ENCODE peak calls at places on chromosomes 11 and 22, in six cellular contexts. X is fibroblast of pulmonary artery, W is right lobe of liver, O is cardiac muscle cell, A is AG04449, Z is PC-3. C is an unnamed sample.

GRCh38 chr11:82796970-82797594 is 63.4 kb upstream of the FAM181B start:
- DNase-seq in X (no peak), W (peak), O (no peak), A (no peak), Z (no peak), C (no peak)

GRCh38 chr11:58968251-58968711 is 29.0 kb downstream of the GLYATL1 start:
- DNase-seq in X (no peak), W (peak), O (no peak), A (no peak), Z (no peak), C (no peak)

GRCh38 chr11:75196426-75196825 is 44.1 kb upstream of the TPBGL start:
- DNase-seq in X (peak), W (peak), O (no peak), A (no peak), Z (no peak), C (no peak)

GRCh38 chr11:2446590-2447252 is 1.9 kb downstream of the KCNQ1 start:
- DNase-seq in X (no peak), W (peak), O (no peak), A (no peak), Z (no peak), C (no peak)

GRCh38 chr11:119038884-119039283 is 8.2 kb upstream of the SLC37A4 start:
- DNase-seq in X (no peak), W (no peak), O (no peak), A (no peak), Z (no peak), C (no peak)

GRCh38 chr11:65482306-65482850 is 16.5 kb upstream of the MALAT1 start:
- DNase-seq in X (no peak), W (no peak), O (no peak), A (no peak), Z (no peak), C (no peak)

GRCh38 chr11:20457934-20458333 is 70.4 kb downstream of the PRMT3 start:
- DNase-seq in X (no peak), W (no peak), O (no peak), A (no peak), Z (no peak), C (no peak)

GRCh38 chr22:24005201-24005600 is at the start of gene GSTT4:
- DNase-seq in X (peak), W (no peak), O (peak), A (no peak), Z (no peak), C (peak)

GRCh38 chr11:111086058-111086457 is 159.5 kb upstream of the POU2AF2 start:
- DNase-seq in X (no peak), W (no peak), O (no peak), A (no peak), Z (no peak), C (peak)

GRCh38 chr22:40491990-40492631 is 121.7 kb downstream of the SGSM3 start:
- DNase-seq in X (peak), W (no peak), O (peak), A (no peak), Z (no peak), C (peak)

GRCh38 chr22:39349506-39349966 is 255 bp upstream of the SYNGR1 start:
- DNase-seq in X (no peak), W (peak), O (peak), A (no peak), Z (peak), C (no peak)

GRCh38 chr11:2684581-2684980 is 15.2 kb downstream of the KCNQ1OT1 start:
- DNase-seq in X (no peak), W (peak), O (no peak), A (no peak), Z (no peak), C (no peak)

GRCh38 chr22:40156001-40156516 is 21.7 kb upstream of the TNRC6B start:
- DNase-seq in X (peak), W (peak), O (peak), A (no peak), Z (peak), C (peak)

GRCh38 chr11:60970369-60970774 is 1.1 kb upstream of the CD6 start:
- DNase-seq in X (peak), W (peak), O (peak), A (no peak), Z (peak), C (peak)

GRCh38 chr11:17371614-17372013 is 16.8 kb downstream of the KCNJ11 start:
- DNase-seq in X (peak), W (no peak), O (peak), A (no peak), Z (no peak), C (peak)

GRCh38 chr11:119624102-119624615 is 104.8 kb downstream of the NECTIN1 start:
- DNase-seq in X (no peak), W (no peak), O (no peak), A (no peak), Z (peak), C (no peak)

GRCh38 chr22:31683181-31684105 is 21.4 kb upstream of the PISD start:
- DNase-seq in X (no peak), W (no peak), O (no peak), A (no peak), Z (no peak), C (no peak)
- TF ChIP-seq CTCF in X (no peak), W (no peak), O (no peak), A (no peak), Z (no peak), C (no peak)

GRCh38 chr11:69644071-69644961 is 3.4 kb downstream of the CCND1 start:
- DNase-seq in X (peak), W (peak), O (peak), A (peak), Z (peak), C (peak)
- H3K4me3 ChIP-seq in X (peak), W (no peak), O (no peak), A (peak), Z (peak), C (peak)

DNA sequence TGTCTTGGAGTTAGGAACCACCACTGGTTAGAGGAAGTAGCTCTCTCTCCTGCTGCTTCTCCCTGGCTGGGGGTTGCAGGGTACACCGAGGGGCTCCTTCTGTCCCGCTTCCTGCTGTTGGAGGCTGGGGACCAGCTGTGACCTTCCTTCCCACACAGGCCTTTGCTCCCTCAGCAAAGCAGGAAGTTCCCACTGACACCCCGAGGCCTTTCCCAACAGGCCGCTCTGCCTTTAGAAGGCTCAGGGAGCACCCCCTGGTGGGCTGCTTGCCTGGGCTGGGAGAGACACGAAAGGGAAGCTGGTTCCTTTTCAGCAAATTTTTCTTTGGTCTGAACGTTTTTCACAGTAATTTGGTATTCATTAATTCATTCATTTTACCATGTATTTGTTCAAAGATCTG is 527.9 kb upstream of the B3GAT1 start:
- DNase-seq in X (no peak), W (no peak), O (peak), A (no peak), Z (no peak), C (peak)
- TF ChIP-seq CTCF in X (no peak), W (peak), O (peak), A (peak), Z (peak), C (peak)

GRCh38 chr11:70771099-70771885 is 373.0 kb downstream of the CTTN start:
- DNase-seq in X (no peak), W (no peak), O (no peak), A (no peak), Z (no peak), C (no peak)

GRCh38 chr11:70769521-70769920 is 371.2 kb downstream of the CTTN start:
- DNase-seq in X (no peak), W (no peak), O (no peak), A (no peak), Z (no peak), C (no peak)

GRCh38 chr11:70766901-70767300 is 368.6 kb downstream of the CTTN start:
- DNase-seq in X (no peak), W (no peak), O (no peak), A (no peak), Z (no peak), C (no peak)

GRCh38 chr11:70769106-70769505 is 370.8 kb downstream of the CTTN start:
- DNase-seq in X (no peak), W (no peak), O (no peak), A (no peak), Z (no peak), C (no peak)

GRCh38 chr11:70768346-70769095 is 370.2 kb downstream of the CTTN start:
- DNase-seq in X (no peak), W (no peak), O (no peak), A (no peak), Z (no peak), C (no peak)
- H3K4me3 ChIP-seq in X (no peak), W (no peak), O (no peak), A (no peak), Z (no peak), C (no peak)

GRCh38 chr22:50341977-50342650 is 1.0 kb upstream of the PPP6R2 start:
- DNase-seq in X (peak), W (peak), O (peak), A (no peak), Z (peak), C (peak)

GRCh38 chr22:50343541-50343935 is 411 bp downstream of the PPP6R2 start:
- DNase-seq in X (no peak), W (no peak), O (no peak), A (no peak), Z (no peak), C (no peak)

GRCh38 chr22:50340157-50340879 is 2.8 kb upstream of the PPP6R2 start:
- DNase-seq in X (peak), W (no peak), O (peak), A (no peak), Z (no peak), C (peak)

GRCh38 chr22:50346415-50346945 is 3.4 kb downstream of the PPP6R2 start:
- DNase-seq in X (no peak), W (no peak), O (no peak), A (no peak), Z (no peak), C (no peak)

GRCh38 chr22:50342651-50343540 is at the start of gene PPP6R2:
- DNase-seq in X (peak), W (peak), O (peak), A (no peak), Z (peak), C (peak)
- TF ChIP-seq CTCF in X (no peak), W (no peak), O (no peak), A (no peak), Z (peak), C (no peak)

GRCh38 chr11:129946965-129947364 is 51.6 kb upstream of the NFRKB start:
- DNase-seq in X (no peak), W (no peak), O (no peak), A (no peak), Z (no peak), C (no peak)
- H3K4me3 ChIP-seq in X (no peak), W (no peak), O (no peak), A (no peak), Z (no peak), C (no peak)

DNA sequence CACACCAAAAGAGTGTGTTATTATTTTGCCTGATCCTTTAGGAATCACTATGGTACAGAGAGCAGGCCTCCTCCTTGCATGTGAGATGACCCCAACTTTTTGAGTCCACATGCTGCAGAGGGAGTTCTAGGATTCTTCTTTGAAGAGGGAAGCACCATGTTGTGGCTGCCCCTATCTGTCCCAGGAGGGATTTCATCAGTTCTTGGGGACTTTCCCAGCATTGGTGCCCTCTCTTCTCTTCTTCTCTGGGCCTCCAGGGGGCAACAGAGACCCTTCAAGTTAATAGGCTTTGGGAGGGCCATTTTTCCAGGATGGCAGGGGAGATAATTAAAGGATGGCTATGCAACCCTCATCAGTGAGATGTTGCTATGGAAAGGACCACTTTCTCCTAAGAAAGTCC is 3.6 kb downstream of the MMP1 start:
- DNase-seq in X (peak), W (no peak), O (peak), A (no peak), Z (peak), C (peak)
- TF ChIP-seq CTCF in X (peak), W (no peak), O (peak), A (peak), Z (peak), C (peak)

DNA sequence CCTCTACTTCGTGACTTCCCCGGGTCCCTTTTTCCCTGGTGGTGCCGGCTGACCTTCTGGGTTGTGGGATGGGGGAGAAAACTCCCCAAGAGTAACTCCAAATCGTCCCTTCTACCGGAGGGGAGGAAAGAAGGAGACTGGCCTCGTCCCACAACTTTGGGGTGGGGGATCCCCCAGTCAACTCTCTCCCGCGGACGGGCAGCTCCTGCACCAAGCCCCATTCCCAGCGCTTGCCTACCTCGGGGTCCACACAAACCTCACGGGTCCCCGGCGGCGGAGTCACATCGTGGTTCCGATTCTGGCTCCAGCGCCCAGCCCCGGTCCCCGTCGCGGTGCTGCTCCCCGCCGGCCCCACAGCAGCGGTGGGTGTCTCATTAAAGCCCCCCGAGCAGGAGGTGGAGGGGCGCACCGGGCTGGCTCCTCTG is 317 bp downstream of the BDNF start:
- DNase-seq in X (no peak), W (no peak), O (no peak), A (no peak), Z (no peak), C (no peak)
- H3K4me3 ChIP-seq in X (peak), W (peak), O (peak), A (peak), Z (peak), C (peak)